ENCODE peak calls at places on chromosome 4, in nine cellular contexts. One of them, this sample, is unnamed.
A peak's percentile ranks its signal among the peaks of the same experiment; 100 is the strongest.

GRCh38 chr4:40173470-40173875 is 23.4 kb upstream of the RHOH start:
- DNase-seq in LoVo: no peak
- DNase-seq in RPMI8226: no peak
- DNase-seq in cardiac muscle cell: peak; percentile 21
- DNase-seq in activated CD4-positive, CD25-positive, alpha-beta regulatory T cell treated with anti-CD3 and anti-CD28 coated beads, Interleukin-2, amount 50 U/mL, for 72 hours: no peak
- DNase-seq in choroid plexus epithelial cell: no peak
- DNase-seq in DMS153: no peak
- DNase-seq in activated CD4-positive, alpha-beta T cell treated with anti-CD3 and anti-CD28 coated beads, Interleukin-2, amount 50 U/mL, for 4 hours: no peak
- DNase-seq in aorta: no peak
- DNase-seq in this sample: no peak

GRCh38 chr4:158172558-158173258 is at the start of gene GASK1B:
- DNase-seq in LoVo: peak; percentile 62
- DNase-seq in RPMI8226: peak; percentile 17
- DNase-seq in cardiac muscle cell: peak; percentile 86
- DNase-seq in activated CD4-positive, CD25-positive, alpha-beta regulatory T cell treated with anti-CD3 and anti-CD28 coated beads, Interleukin-2, amount 50 U/mL, for 72 hours: no peak
- DNase-seq in choroid plexus epithelial cell: peak; percentile 82
- DNase-seq in DMS153: peak; percentile 16
- DNase-seq in activated CD4-positive, alpha-beta T cell treated with anti-CD3 and anti-CD28 coated beads, Interleukin-2, amount 50 U/mL, for 4 hours: no peak
- DNase-seq in aorta: no peak
- DNase-seq in this sample: no peak

GRCh38 chr4:33386761-33387160 is 2666.6 kb downstream of the PCDH7 start:
- DNase-seq in LoVo: no peak
- DNase-seq in RPMI8226: no peak
- DNase-seq in cardiac muscle cell: peak; percentile 16
- DNase-seq in activated CD4-positive, CD25-positive, alpha-beta regulatory T cell treated with anti-CD3 and anti-CD28 coated beads, Interleukin-2, amount 50 U/mL, for 72 hours: no peak
- DNase-seq in choroid plexus epithelial cell: peak; percentile 5
- DNase-seq in DMS153: no peak
- DNase-seq in activated CD4-positive, alpha-beta T cell treated with anti-CD3 and anti-CD28 coated beads, Interleukin-2, amount 50 U/mL, for 4 hours: no peak
- DNase-seq in aorta: no peak
- DNase-seq in this sample: no peak

GRCh38 chr4:170047774-170048354 is 21.7 kb upstream of the MFAP3L start:
- DNase-seq in LoVo: peak; percentile 65
- DNase-seq in RPMI8226: peak; percentile 44
- DNase-seq in cardiac muscle cell: peak; percentile 79
- DNase-seq in activated CD4-positive, CD25-positive, alpha-beta regulatory T cell treated with anti-CD3 and anti-CD28 coated beads, Interleukin-2, amount 50 U/mL, for 72 hours: peak; percentile 50
- DNase-seq in choroid plexus epithelial cell: peak; percentile 87
- DNase-seq in DMS153: peak; percentile 44
- DNase-seq in activated CD4-positive, alpha-beta T cell treated with anti-CD3 and anti-CD28 coated beads, Interleukin-2, amount 50 U/mL, for 4 hours: peak; percentile 43
- DNase-seq in aorta: no peak
- DNase-seq in this sample: no peak

GRCh38 chr4:1541449-1542225 is 135.4 kb upstream of the NKX1-1 start:
- DNase-seq in LoVo: no peak
- DNase-seq in RPMI8226: no peak
- DNase-seq in cardiac muscle cell: no peak
- DNase-seq in activated CD4-positive, CD25-positive, alpha-beta regulatory T cell treated with anti-CD3 and anti-CD28 coated beads, Interleukin-2, amount 50 U/mL, for 72 hours: no peak
- DNase-seq in choroid plexus epithelial cell: no peak
- DNase-seq in DMS153: no peak
- DNase-seq in activated CD4-positive, alpha-beta T cell treated with anti-CD3 and anti-CD28 coated beads, Interleukin-2, amount 50 U/mL, for 4 hours: no peak
- DNase-seq in aorta: no peak
- DNase-seq in this sample: no peak

GRCh38 chr4:188854451-188854850 is 715.2 kb downstream of the TRIML1 start:
- DNase-seq in LoVo: no peak
- DNase-seq in RPMI8226: no peak
- DNase-seq in cardiac muscle cell: no peak
- DNase-seq in activated CD4-positive, CD25-positive, alpha-beta regulatory T cell treated with anti-CD3 and anti-CD28 coated beads, Interleukin-2, amount 50 U/mL, for 72 hours: no peak
- DNase-seq in choroid plexus epithelial cell: no peak
- DNase-seq in DMS153: no peak
- DNase-seq in activated CD4-positive, alpha-beta T cell treated with anti-CD3 and anti-CD28 coated beads, Interleukin-2, amount 50 U/mL, for 4 hours: no peak
- DNase-seq in aorta: no peak
- DNase-seq in this sample: no peak

GRCh38 chr4:53885668-53886067 is 178.7 kb downstream of the CHIC2 start:
- DNase-seq in LoVo: no peak
- DNase-seq in RPMI8226: no peak
- DNase-seq in cardiac muscle cell: no peak
- DNase-seq in activated CD4-positive, CD25-positive, alpha-beta regulatory T cell treated with anti-CD3 and anti-CD28 coated beads, Interleukin-2, amount 50 U/mL, for 72 hours: no peak
- DNase-seq in choroid plexus epithelial cell: no peak
- DNase-seq in DMS153: no peak
- DNase-seq in activated CD4-positive, alpha-beta T cell treated with anti-CD3 and anti-CD28 coated beads, Interleukin-2, amount 50 U/mL, for 4 hours: no peak
- DNase-seq in aorta: no peak
- DNase-seq in this sample: no peak

GRCh38 chr4:6530301-6530700 is 44.7 kb upstream of the MAN2B2 start:
- DNase-seq in LoVo: no peak
- DNase-seq in RPMI8226: no peak
- DNase-seq in cardiac muscle cell: no peak
- DNase-seq in activated CD4-positive, CD25-positive, alpha-beta regulatory T cell treated with anti-CD3 and anti-CD28 coated beads, Interleukin-2, amount 50 U/mL, for 72 hours: no peak
- DNase-seq in choroid plexus epithelial cell: no peak
- DNase-seq in DMS153: no peak
- DNase-seq in activated CD4-positive, alpha-beta T cell treated with anti-CD3 and anti-CD28 coated beads, Interleukin-2, amount 50 U/mL, for 4 hours: no peak
- DNase-seq in aorta: peak; percentile 65
- DNase-seq in this sample: no peak

GRCh38 chr4:142547974-142548373 is 298.1 kb downstream of the INPP4B start:
- DNase-seq in LoVo: no peak
- DNase-seq in RPMI8226: no peak
- DNase-seq in cardiac muscle cell: no peak
- DNase-seq in activated CD4-positive, CD25-positive, alpha-beta regulatory T cell treated with anti-CD3 and anti-CD28 coated beads, Interleukin-2, amount 50 U/mL, for 72 hours: no peak
- DNase-seq in choroid plexus epithelial cell: no peak
- DNase-seq in DMS153: no peak
- DNase-seq in activated CD4-positive, alpha-beta T cell treated with anti-CD3 and anti-CD28 coated beads, Interleukin-2, amount 50 U/mL, for 4 hours: no peak
- DNase-seq in aorta: no peak
- DNase-seq in this sample: no peak

GRCh38 chr4:182881928-182882327 is 35.3 kb downstream of the DCTD start:
- DNase-seq in LoVo: no peak
- DNase-seq in RPMI8226: no peak
- DNase-seq in cardiac muscle cell: no peak
- DNase-seq in activated CD4-positive, CD25-positive, alpha-beta regulatory T cell treated with anti-CD3 and anti-CD28 coated beads, Interleukin-2, amount 50 U/mL, for 72 hours: no peak
- DNase-seq in choroid plexus epithelial cell: peak; percentile 35
- DNase-seq in DMS153: no peak
- DNase-seq in activated CD4-positive, alpha-beta T cell treated with anti-CD3 and anti-CD28 coated beads, Interleukin-2, amount 50 U/mL, for 4 hours: no peak
- DNase-seq in aorta: no peak
- DNase-seq in this sample: no peak

GRCh38 chr4:172683016-172683415 is 485.6 kb upstream of the GALNT7 start:
- DNase-seq in LoVo: no peak
- DNase-seq in RPMI8226: no peak
- DNase-seq in cardiac muscle cell: no peak
- DNase-seq in activated CD4-positive, CD25-positive, alpha-beta regulatory T cell treated with anti-CD3 and anti-CD28 coated beads, Interleukin-2, amount 50 U/mL, for 72 hours: no peak
- DNase-seq in choroid plexus epithelial cell: peak; percentile 26
- DNase-seq in DMS153: no peak
- DNase-seq in activated CD4-positive, alpha-beta T cell treated with anti-CD3 and anti-CD28 coated beads, Interleukin-2, amount 50 U/mL, for 4 hours: no peak
- DNase-seq in aorta: no peak
- DNase-seq in this sample: no peak

GRCh38 chr4:57214654-57215411 is 104.6 kb upstream of the IGFBP7 start:
- DNase-seq in LoVo: no peak
- DNase-seq in RPMI8226: no peak
- DNase-seq in cardiac muscle cell: no peak
- DNase-seq in activated CD4-positive, CD25-positive, alpha-beta regulatory T cell treated with anti-CD3 and anti-CD28 coated beads, Interleukin-2, amount 50 U/mL, for 72 hours: no peak
- DNase-seq in choroid plexus epithelial cell: peak; percentile 16
- DNase-seq in DMS153: no peak
- DNase-seq in activated CD4-positive, alpha-beta T cell treated with anti-CD3 and anti-CD28 coated beads, Interleukin-2, amount 50 U/mL, for 4 hours: no peak
- DNase-seq in aorta: no peak
- DNase-seq in this sample: no peak

GRCh38 chr4:141107927-141108326 is 25.3 kb downstream of the RNF150 start:
- DNase-seq in LoVo: no peak
- DNase-seq in RPMI8226: no peak
- DNase-seq in cardiac muscle cell: no peak
- DNase-seq in activated CD4-positive, CD25-positive, alpha-beta regulatory T cell treated with anti-CD3 and anti-CD28 coated beads, Interleukin-2, amount 50 U/mL, for 72 hours: no peak
- DNase-seq in choroid plexus epithelial cell: no peak
- DNase-seq in DMS153: no peak
- DNase-seq in activated CD4-positive, alpha-beta T cell treated with anti-CD3 and anti-CD28 coated beads, Interleukin-2, amount 50 U/mL, for 4 hours: no peak
- DNase-seq in aorta: no peak
- DNase-seq in this sample: no peak

GRCh38 chr4:915595-915994 is 16.5 kb downstream of the GAK start:
- DNase-seq in LoVo: no peak
- DNase-seq in RPMI8226: no peak
- DNase-seq in cardiac muscle cell: peak; percentile 32
- DNase-seq in activated CD4-positive, CD25-positive, alpha-beta regulatory T cell treated with anti-CD3 and anti-CD28 coated beads, Interleukin-2, amount 50 U/mL, for 72 hours: no peak
- DNase-seq in choroid plexus epithelial cell: peak; percentile 77
- DNase-seq in DMS153: no peak
- DNase-seq in activated CD4-positive, alpha-beta T cell treated with anti-CD3 and anti-CD28 coated beads, Interleukin-2, amount 50 U/mL, for 4 hours: no peak
- DNase-seq in aorta: no peak
- DNase-seq in this sample: no peak

GRCh38 chr4:52038109-52038912 is at the start of gene SGCB:
- DNase-seq in LoVo: peak; percentile 67
- DNase-seq in RPMI8226: peak; percentile 5
- DNase-seq in cardiac muscle cell: peak; percentile 59
- DNase-seq in activated CD4-positive, CD25-positive, alpha-beta regulatory T cell treated with anti-CD3 and anti-CD28 coated beads, Interleukin-2, amount 50 U/mL, for 72 hours: peak; percentile 76
- DNase-seq in choroid plexus epithelial cell: no peak
- DNase-seq in DMS153: no peak
- DNase-seq in activated CD4-positive, alpha-beta T cell treated with anti-CD3 and anti-CD28 coated beads, Interleukin-2, amount 50 U/mL, for 4 hours: peak; percentile 57
- DNase-seq in aorta: peak; percentile 92
- DNase-seq in this sample: peak; percentile 63

GRCh38 chr4:182354106-182354505 is 110.9 kb downstream of the TENM3 start:
- DNase-seq in LoVo: no peak
- DNase-seq in RPMI8226: no peak
- DNase-seq in cardiac muscle cell: no peak
- DNase-seq in activated CD4-positive, CD25-positive, alpha-beta regulatory T cell treated with anti-CD3 and anti-CD28 coated beads, Interleukin-2, amount 50 U/mL, for 72 hours: no peak
- DNase-seq in choroid plexus epithelial cell: no peak
- DNase-seq in DMS153: no peak
- DNase-seq in activated CD4-positive, alpha-beta T cell treated with anti-CD3 and anti-CD28 coated beads, Interleukin-2, amount 50 U/mL, for 4 hours: no peak
- DNase-seq in aorta: no peak
- DNase-seq in this sample: no peak

GRCh38 chr4:156949373-156949814 is 22.2 kb downstream of the PDGFC start:
- DNase-seq in LoVo: peak; percentile 20
- DNase-seq in RPMI8226: no peak
- DNase-seq in cardiac muscle cell: peak; percentile 79
- DNase-seq in activated CD4-positive, CD25-positive, alpha-beta regulatory T cell treated with anti-CD3 and anti-CD28 coated beads, Interleukin-2, amount 50 U/mL, for 72 hours: no peak
- DNase-seq in choroid plexus epithelial cell: peak; percentile 90
- DNase-seq in DMS153: no peak
- DNase-seq in activated CD4-positive, alpha-beta T cell treated with anti-CD3 and anti-CD28 coated beads, Interleukin-2, amount 50 U/mL, for 4 hours: no peak
- DNase-seq in aorta: no peak
- DNase-seq in this sample: no peak

GRCh38 chr4:22070256-22070655 is 121.7 kb upstream of the KCNIP4 start:
- DNase-seq in LoVo: no peak
- DNase-seq in RPMI8226: no peak
- DNase-seq in cardiac muscle cell: no peak
- DNase-seq in activated CD4-positive, CD25-positive, alpha-beta regulatory T cell treated with anti-CD3 and anti-CD28 coated beads, Interleukin-2, amount 50 U/mL, for 72 hours: no peak
- DNase-seq in choroid plexus epithelial cell: no peak
- DNase-seq in DMS153: no peak
- DNase-seq in activated CD4-positive, alpha-beta T cell treated with anti-CD3 and anti-CD28 coated beads, Interleukin-2, amount 50 U/mL, for 4 hours: no peak
- DNase-seq in aorta: no peak
- DNase-seq in this sample: no peak

GRCh38 chr4:157195374-157195773 is 25.2 kb upstream of the GRIA2 start:
- DNase-seq in LoVo: no peak
- DNase-seq in RPMI8226: no peak
- DNase-seq in cardiac muscle cell: no peak
- DNase-seq in activated CD4-positive, CD25-positive, alpha-beta regulatory T cell treated with anti-CD3 and anti-CD28 coated beads, Interleukin-2, amount 50 U/mL, for 72 hours: no peak
- DNase-seq in choroid plexus epithelial cell: no peak
- DNase-seq in DMS153: no peak
- DNase-seq in activated CD4-positive, alpha-beta T cell treated with anti-CD3 and anti-CD28 coated beads, Interleukin-2, amount 50 U/mL, for 4 hours: no peak
- DNase-seq in aorta: no peak
- DNase-seq in this sample: no peak

GRCh38 chr4:56723201-56723605 is 42.1 kb upstream of the HOPX start:
- DNase-seq in LoVo: no peak
- DNase-seq in RPMI8226: no peak
- DNase-seq in cardiac muscle cell: no peak
- DNase-seq in activated CD4-positive, CD25-positive, alpha-beta regulatory T cell treated with anti-CD3 and anti-CD28 coated beads, Interleukin-2, amount 50 U/mL, for 72 hours: no peak
- DNase-seq in choroid plexus epithelial cell: no peak
- DNase-seq in DMS153: no peak
- DNase-seq in activated CD4-positive, alpha-beta T cell treated with anti-CD3 and anti-CD28 coated beads, Interleukin-2, amount 50 U/mL, for 4 hours: no peak
- DNase-seq in aorta: no peak
- DNase-seq in this sample: no peak

This sample was measured in amygdala.